ENCODE peak calls at places on chromosomes 3 and 15, in six cellular contexts. N is cardiac fibroblast, R is omental fat pad, T is pancreas, Z is WERI-Rb-1, S is astrocyte of the spinal cord. O is an unnamed sample.

GRCh38 chr3:111582114-111582461 is 13.1 kb downstream of the ZBED2 start:
- DNase-seq in N (peak; percentile 54), R (no peak), T (no peak), Z (no peak), S (peak; percentile 89), O (no peak)

GRCh38 chr15:25171856-25172687 is 217.3 kb downstream of the SNRPN start:
- DNase-seq in N (no peak), R (no peak), T (peak; percentile 4), Z (peak; percentile 1), S (no peak), O (no peak)

GRCh38 chr3:193833592-193833991 is 240.6 kb downstream of the OPA1 start:
- DNase-seq in N (no peak), R (no peak), T (no peak), Z (no peak), S (no peak), O (no peak)

GRCh38 chr3:9898467-9899229 is 4.0 kb upstream of the IL17RE start:
- DNase-seq in N (no peak), R (no peak), T (peak; percentile 51), Z (no peak), S (no peak), O (no peak)

GRCh38 chr15:40772014-40772413 is 2.2 kb downstream of the C15orf62 start:
- DNase-seq in N (no peak), R (no peak), T (no peak), Z (no peak), S (no peak), O (no peak)

GRCh38 chr15:39360417-39360816 is 220.5 kb upstream of the THBS1 start:
- DNase-seq in N (peak; percentile 36), R (no peak), T (no peak), Z (no peak), S (no peak), O (no peak)

GRCh38 chr15:34437687-34438086 is at the start of gene GOLGA8A:
- DNase-seq in N (peak; percentile 59), R (no peak), T (no peak), Z (peak; percentile 90), S (peak; percentile 65), O (peak; percentile 76)

GRCh38 chr3:117549716-117550115 is 840.1 kb downstream of the TUSC7 start:
- DNase-seq in N (no peak), R (no peak), T (no peak), Z (no peak), S (no peak), O (no peak)

GRCh38 chr3:139520028-139520737 is 19.4 kb downstream of the RBP1 start:
- DNase-seq in N (peak; percentile 56), R (no peak), T (peak; percentile 58), Z (peak; percentile 49), S (peak; percentile 52), O (no peak)

GRCh38 chr3:122094125-122094524 is 39.0 kb downstream of the CD86 start:
- DNase-seq in N (no peak), R (no peak), T (no peak), Z (no peak), S (no peak), O (no peak)

GRCh38 chr3:122088519-122088918 is 33.4 kb downstream of the CD86 start:
- DNase-seq in N (no peak), R (no peak), T (no peak), Z (no peak), S (no peak), O (no peak)

GRCh38 chr3:122091602-122092006 is 36.4 kb downstream of the CD86 start:
- DNase-seq in N (no peak), R (no peak), T (no peak), Z (no peak), S (no peak), O (no peak)

GRCh38 chr3:122094693-122095092 is 39.5 kb downstream of the CD86 start:
- DNase-seq in N (no peak), R (no peak), T (no peak), Z (no peak), S (no peak), O (no peak)

DNA sequence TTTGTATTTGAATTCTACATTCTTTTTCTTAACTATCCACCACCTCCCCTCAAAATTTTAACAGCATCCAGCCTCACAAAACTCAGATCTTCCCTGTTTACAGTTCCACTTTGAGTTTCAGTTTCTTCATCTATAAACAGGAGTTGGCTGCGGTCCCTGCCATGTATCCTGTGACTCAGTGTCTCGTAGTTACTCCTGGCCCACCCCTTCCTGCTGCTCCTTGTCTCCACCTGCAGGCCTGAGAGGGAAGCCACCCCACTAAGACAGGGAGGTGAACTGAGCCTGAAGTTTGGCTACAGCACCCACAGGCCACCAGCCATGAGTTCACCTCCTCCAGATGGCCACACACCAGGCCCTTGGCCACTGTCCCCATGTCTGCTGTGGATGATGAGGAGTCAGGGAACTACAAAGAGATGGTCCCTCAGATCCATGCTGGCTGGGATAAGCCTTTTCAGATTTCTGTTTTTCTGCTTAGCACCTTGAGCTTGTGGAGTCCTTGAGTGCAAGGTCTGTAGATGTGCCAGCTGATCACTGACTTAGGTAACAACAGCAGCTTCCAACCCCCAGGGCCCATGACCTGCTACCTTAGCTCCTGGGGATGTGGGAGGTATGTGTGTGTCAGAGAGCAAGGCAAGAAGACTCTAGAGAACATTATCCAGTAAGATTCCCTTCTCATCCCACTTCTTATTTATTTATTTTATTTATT is 37.5 kb downstream of the CD86 start:
- DNase-seq in N (peak; percentile 29), R (no peak), T (peak; percentile 12), Z (peak; percentile 14), S (peak; percentile 0), O (no peak)
- TF ChIP-seq CTCF in N (peak; percentile 60), R (no peak), T (no peak), Z (peak; percentile 63), S (peak; percentile 43), O (no peak)

DNA sequence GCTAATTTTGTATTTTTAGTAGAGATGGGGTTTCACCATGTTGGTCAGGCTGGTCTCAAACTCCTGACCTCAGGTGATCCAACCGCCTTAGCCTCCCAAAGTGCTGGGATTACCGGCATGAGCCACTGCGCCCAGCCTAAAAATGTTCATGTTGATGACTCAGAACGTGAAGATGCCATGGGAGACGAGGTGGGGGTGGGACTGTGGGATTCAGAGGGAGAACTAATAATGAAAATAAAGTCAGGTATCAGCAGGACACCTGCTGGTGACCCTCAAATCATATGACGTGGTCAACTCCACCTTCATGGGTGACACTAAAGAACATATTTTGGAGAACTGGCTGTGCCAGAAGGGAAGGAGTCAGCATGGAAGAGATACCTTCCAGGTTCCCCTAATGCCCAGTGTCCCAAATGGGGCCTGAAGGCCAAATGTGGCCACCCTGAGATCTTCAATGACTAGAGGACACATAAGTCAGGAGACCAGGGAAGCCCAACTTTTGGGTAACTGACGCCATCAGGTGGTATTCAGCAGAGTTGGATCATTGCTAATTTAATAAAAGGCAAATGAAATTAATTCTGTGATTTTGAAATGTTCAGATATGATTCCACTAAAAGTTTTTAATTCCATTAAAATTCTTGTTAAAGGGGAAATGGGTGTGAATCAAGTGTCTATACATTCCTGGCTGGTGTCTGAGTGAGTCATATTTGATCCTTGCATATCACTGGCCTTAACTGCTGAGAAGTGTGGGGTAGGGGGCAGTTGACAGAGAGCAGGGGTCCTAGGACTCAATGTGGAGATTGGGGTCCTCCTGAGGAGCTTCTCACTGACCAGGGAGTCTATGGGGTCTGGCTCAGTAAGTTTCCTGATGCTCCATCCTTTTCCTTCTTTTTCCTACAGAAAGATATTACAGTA is 88.6 kb upstream of the GSK3B start:
- DNase-seq in N (peak; percentile 76), R (no peak), T (no peak), Z (no peak), S (peak; percentile 52), O (no peak)
- TF ChIP-seq CTCF in N (peak; percentile 37), R (no peak), T (no peak), Z (no peak), S (peak; percentile 46), O (no peak)

GRCh38 chr3:14550181-14550580 is 10.0 kb upstream of the GRIP2 start:
- DNase-seq in N (no peak), R (no peak), T (no peak), Z (no peak), S (no peak), O (no peak)

GRCh38 chr3:14550651-14551611 is 10.8 kb upstream of the GRIP2 start:
- DNase-seq in N (peak; percentile 11), R (no peak), T (no peak), Z (peak; percentile 41), S (no peak), O (no peak)

GRCh38 chr3:14548321-14548729 is 8.2 kb upstream of the GRIP2 start:
- DNase-seq in N (peak; percentile 74), R (no peak), T (peak; percentile 53), Z (peak; percentile 88), S (peak; percentile 37), O (peak; percentile 36)

GRCh38 chr3:14547693-14548092 is 7.6 kb upstream of the GRIP2 start:
- DNase-seq in N (no peak), R (no peak), T (no peak), Z (no peak), S (no peak), O (no peak)

DNA sequence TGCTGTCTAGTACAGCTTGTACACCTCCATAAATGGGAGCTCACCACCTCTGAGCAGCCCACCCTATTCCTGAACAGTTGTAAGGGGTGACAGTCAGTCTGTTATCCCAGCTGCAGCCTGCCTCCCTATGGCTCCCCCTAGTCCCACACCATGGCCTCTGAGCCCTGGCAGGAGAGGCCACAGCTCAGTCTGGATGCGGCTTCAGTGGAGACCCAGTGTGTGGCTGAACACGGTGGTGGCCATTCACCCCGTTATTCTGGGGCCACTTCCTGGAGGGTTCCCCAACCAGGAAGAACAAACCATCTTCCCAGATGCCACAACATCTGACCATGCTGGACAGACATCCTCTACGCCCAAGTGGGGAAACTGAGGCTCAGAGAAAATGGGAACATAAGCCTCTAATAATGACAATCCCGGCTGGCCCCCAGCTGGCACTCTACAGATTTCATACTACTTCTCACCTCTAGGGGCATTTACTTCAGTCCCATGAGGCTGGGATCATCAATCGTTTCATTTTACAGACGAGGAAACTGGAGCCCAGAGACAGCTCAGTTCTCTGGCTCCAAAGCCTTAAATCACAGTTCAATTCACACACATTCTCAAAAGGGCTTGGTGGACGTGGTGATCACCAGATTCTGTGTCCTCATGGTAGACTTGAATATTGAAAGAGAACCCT is 9.3 kb upstream of the GRIP2 start:
- DNase-seq in N (peak; percentile 7), R (no peak), T (no peak), Z (no peak), S (no peak), O (no peak)
- TF ChIP-seq CTCF in N (peak; percentile 23), R (no peak), T (no peak), Z (peak; percentile 40), S (peak; percentile 31), O (no peak)

GRCh38 chr3:43735618-43736017 is 44.9 kb downstream of the ABHD5 start:
- DNase-seq in N (no peak), R (no peak), T (no peak), Z (no peak), S (no peak), O (peak; percentile 19)

GRCh38 chr3:43733459-43734384 is 43.0 kb downstream of the ABHD5 start:
- DNase-seq in N (peak; percentile 78), R (no peak), T (peak; percentile 32), Z (no peak), S (peak; percentile 74), O (peak; percentile 17)

GRCh38 chr3:43736558-43736995 is 45.8 kb downstream of the ABHD5 start:
- DNase-seq in N (peak; percentile 44), R (no peak), T (no peak), Z (no peak), S (no peak), O (no peak)

GRCh38 chr3:43738305-43738704 is 47.6 kb downstream of the ABHD5 start:
- DNase-seq in N (no peak), R (no peak), T (no peak), Z (no peak), S (no peak), O (no peak)

DNA sequence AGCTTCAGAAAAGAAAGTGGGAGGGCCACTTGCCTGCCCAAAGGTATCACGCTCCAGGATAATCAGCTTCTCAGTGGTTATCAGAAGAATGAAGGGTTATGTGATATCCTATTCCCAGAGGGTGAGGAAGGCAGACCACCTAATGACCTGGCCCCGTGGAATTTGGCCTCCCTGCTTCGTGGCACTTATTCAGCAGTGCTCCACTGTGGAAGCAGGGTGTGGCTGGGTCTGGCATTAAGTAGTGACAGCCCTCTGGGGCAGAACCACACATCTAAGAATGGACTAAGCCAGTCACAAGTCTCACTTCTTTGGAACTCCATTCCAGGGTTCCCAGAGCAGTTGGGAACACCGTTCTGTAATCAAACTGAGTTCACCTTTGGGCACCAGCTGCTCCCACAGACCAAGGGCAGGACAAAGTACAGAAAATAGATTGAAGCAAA is 46.3 kb downstream of the ABHD5 start:
- DNase-seq in N (no peak), R (no peak), T (no peak), Z (no peak), S (no peak), O (no peak)
- TF ChIP-seq CTCF in N (no peak), R (no peak), T (no peak), Z (no peak), S (no peak), O (no peak)